ENCODE peak calls at places on chromosome 9, in seven cellular contexts. I is transverse colon, W is MM.1S, T is body of pancreas, Y is left ventricle myocardium inferior, K is pancreas, F is brain microvascular endothelial cell. D is an unnamed sample.

GRCh38 chr9:131744171-131744714 is 4.4 kb upstream of the RAPGEF1 start:
- DNase-seq in T (peak; percentile 89), Y (no peak), F (peak; percentile 40), W (no peak), I (no peak), K (peak; percentile 77), D (no peak)

GRCh38 chr9:13823021-13823420 is 490.9 kb downstream of the NFIB start:
- DNase-seq in W (no peak), Y (no peak), F (no peak), I (no peak), T (no peak), K (no peak), D (no peak)

GRCh38 chr9:114467910-114468309 is 37.4 kb downstream of the WHRN start:
- DNase-seq in I (no peak), Y (no peak), F (no peak), W (no peak), K (no peak), T (no peak), D (no peak)

GRCh38 chr9:5587024-5587423 is 41.9 kb upstream of the RIC1 start:
- DNase-seq in F (peak; percentile 78), I (no peak), Y (no peak), W (no peak), K (no peak), T (no peak), D (no peak)

GRCh38 chr9:120117081-120117480 is 462.9 kb downstream of the CDK5RAP2 start:
- DNase-seq in W (no peak), F (no peak), K (no peak), T (no peak), Y (no peak), I (no peak), D (no peak)

GRCh38 chr9:36306481-36307306 is 48.4 kb upstream of the GNE start:
- DNase-seq in F (no peak), I (peak; percentile 48), W (no peak), K (no peak), Y (no peak), T (no peak), D (no peak)

GRCh38 chr9:21505425-21506179 is 23.5 kb upstream of the IFNE start:
- DNase-seq in T (no peak), K (no peak), Y (no peak), W (no peak), F (no peak), I (no peak), D (no peak)

GRCh38 chr9:127788337-127789011 is 2.6 kb downstream of the CDK9 start:
- DNase-seq in W (peak; percentile 43), T (peak; percentile 94), F (no peak), K (peak; percentile 85), Y (no peak), I (no peak), D (peak; percentile 44)

GRCh38 chr9:134392900-134393299 is 66.6 kb downstream of the RXRA start:
- DNase-seq in Y (no peak), T (no peak), F (no peak), K (no peak), W (no peak), I (no peak), D (no peak)

GRCh38 chr9:132554755-132555154 is 27.7 kb upstream of the BARHL1 start:
- DNase-seq in K (no peak), W (no peak), I (no peak), T (no peak), Y (no peak), F (no peak), D (no peak)

DNA sequence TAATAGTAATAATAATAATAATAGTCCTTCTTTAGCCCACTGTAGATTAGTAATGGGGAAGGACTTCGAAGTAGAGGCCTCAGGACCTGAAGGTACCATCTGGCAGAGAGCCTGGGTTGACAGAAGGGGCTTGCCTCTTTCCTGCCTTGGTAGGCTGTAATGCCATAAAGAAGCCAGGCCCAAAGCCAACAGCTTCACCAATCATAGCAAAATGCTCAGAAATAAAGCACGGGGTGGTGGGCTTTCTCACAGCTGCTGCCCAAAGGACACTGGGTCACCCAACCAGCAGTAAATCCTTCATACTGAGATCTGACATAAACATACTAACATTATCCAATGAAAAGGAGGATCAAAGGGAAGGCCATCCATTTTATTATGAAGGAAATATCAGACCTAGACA is 70.7 kb downstream of the SUSD1 start:
- DNase-seq in K (no peak), W (no peak), I (no peak), F (no peak), T (no peak), Y (no peak), D (no peak)
- H3K36me3 ChIP-seq in K (no peaks in the 10 kb centered on the region), W (no peaks in the 10 kb centered on the region), I (no peaks in the 10 kb centered on the region), F (no peaks in the 10 kb centered on the region), T (no peaks in the 10 kb centered on the region), Y (peaks cover 6% of the 10 kb centered on the region), D (no peaks in the 10 kb centered on the region)

GRCh38 chr9:70559102-70559501 is 144.6 kb upstream of the KLF9 start:
- DNase-seq in F (no peak), I (no peak), K (no peak), Y (no peak), T (no peak), W (no peak), D (no peak)
- H3K36me3 ChIP-seq in F (no peaks in the 10 kb centered on the region), I (no peaks in the 10 kb centered on the region), K (no peaks in the 10 kb centered on the region), Y (no peaks in the 10 kb centered on the region), T (no peaks in the 10 kb centered on the region), W (no peaks in the 10 kb centered on the region), D (no peaks in the 10 kb centered on the region)

DNA sequence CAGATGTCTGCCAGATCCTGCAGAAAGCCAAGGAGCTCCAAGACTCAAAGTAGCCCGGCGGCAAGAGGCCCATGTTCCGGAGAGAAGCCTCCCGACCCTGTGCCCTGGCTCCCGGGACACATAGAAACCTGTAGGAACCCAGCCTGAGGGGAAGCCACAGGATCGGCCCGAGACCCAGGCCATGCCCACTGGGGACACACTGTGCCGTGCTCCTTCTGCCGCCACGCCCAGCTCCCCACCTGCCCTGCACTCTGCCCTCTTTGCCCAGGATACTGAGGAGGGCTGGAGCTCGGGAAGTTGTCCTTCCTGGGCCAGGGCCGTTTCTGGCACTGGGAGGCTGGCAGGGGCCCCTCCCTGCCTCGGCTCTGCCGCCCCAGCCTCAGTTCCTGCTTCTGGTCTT is 10.5 kb upstream of the ENDOG start:
- DNase-seq in F (no peak), Y (no peak), K (no peak), W (no peak), T (no peak), I (no peak), D (peak; percentile 37)
- H3K36me3 ChIP-seq in F (peaks cover 47% of the 10 kb centered on the region), Y (peaks cover 51% of the 10 kb centered on the region), K (peaks cover 31% of the 10 kb centered on the region), W (no peaks in the 10 kb centered on the region), T (peaks cover 20% of the 10 kb centered on the region), I (peaks cover 13% of the 10 kb centered on the region), D (peaks cover 13% of the 10 kb centered on the region)

GRCh38 chr9:135731454-135731853 is 29.5 kb downstream of the KCNT1 start:
- DNase-seq in W (no peak), T (no peak), Y (no peak), K (no peak), F (no peak), I (no peak), D (no peak)
- H3K36me3 ChIP-seq in W (no peaks in the 10 kb centered on the region), T (no peaks in the 10 kb centered on the region), Y (no peaks in the 10 kb centered on the region), K (no peaks in the 10 kb centered on the region), F (no peaks in the 10 kb centered on the region), I (no peaks in the 10 kb centered on the region), D (no peaks in the 10 kb centered on the region)

GRCh38 chr9:4170231-4170630 is 129.6 kb downstream of the GLIS3 start:
- DNase-seq in T (no peak), K (no peak), I (no peak), F (no peak), W (no peak), Y (no peak), D (no peak)
- H3K36me3 ChIP-seq in T (no peaks in the 10 kb centered on the region), K (no peaks in the 10 kb centered on the region), I (no peaks in the 10 kb centered on the region), F (no peaks in the 10 kb centered on the region), W (no peaks in the 10 kb centered on the region), Y (no peaks in the 10 kb centered on the region), D (no peaks in the 10 kb centered on the region)

GRCh38 chr9:97993000-97993399 is 9.9 kb downstream of the ANP32B start:
- DNase-seq in Y (no peak), T (no peak), K (no peak), W (no peak), F (no peak), I (no peak), D (no peak)
- H3K36me3 ChIP-seq in Y (peaks cover 22% of the 10 kb centered on the region), T (no peaks in the 10 kb centered on the region), K (no peaks in the 10 kb centered on the region), W (peaks cover 17% of the 10 kb centered on the region), F (peaks cover 10% of the 10 kb centered on the region), I (peaks cover 4% of the 10 kb centered on the region), D (no peaks in the 10 kb centered on the region)

GRCh38 chr9:33265211-33265885 is 499 bp downstream of the CHMP5 start:
- DNase-seq in T (no peak), K (no peak), Y (no peak), I (peak; percentile 20), F (no peak), W (no peak), D (peak; percentile 28)
- H3K36me3 ChIP-seq in T (peaks cover 16% of the 10 kb centered on the region), K (peaks cover 41% of the 10 kb centered on the region), Y (peaks cover 64% of the 10 kb centered on the region), I (peaks cover 39% of the 10 kb centered on the region), F (peaks cover 38% of the 10 kb centered on the region), W (peaks cover 15% of the 10 kb centered on the region), D (peaks cover 15% of the 10 kb centered on the region)

GRCh38 chr9:33950371-33950770 is 98.3 kb downstream of the UBAP2 start:
- DNase-seq in T (no peak), K (no peak), I (no peak), W (no peak), Y (no peak), F (no peak), D (no peak)

GRCh38 chr9:33942471-33943083 is 106.1 kb downstream of the UBAP2 start:
- DNase-seq in K (no peak), Y (no peak), F (peak; percentile 67), I (no peak), W (no peak), T (no peak), D (no peak)

GRCh38 chr9:33943389-33943788 is 105.3 kb downstream of the UBAP2 start:
- DNase-seq in K (no peak), W (no peak), Y (no peak), I (no peak), F (no peak), T (no peak), D (no peak)

GRCh38 chr9:33952066-33952465 is 96.6 kb downstream of the UBAP2 start:
- DNase-seq in T (no peak), W (no peak), Y (no peak), K (no peak), F (no peak), I (no peak), D (no peak)

GRCh38 chr9:33946779-33947535 is 101.7 kb downstream of the UBAP2 start:
- DNase-seq in W (no peak), I (no peak), K (no peak), F (peak; percentile 91), Y (no peak), T (no peak), D (no peak)
- H3K36me3 ChIP-seq in W (peaks cover 14% of the 10 kb centered on the region), I (peaks cover 20% of the 10 kb centered on the region), K (peaks cover 24% of the 10 kb centered on the region), F (peaks cover 20% of the 10 kb centered on the region), Y (peaks cover 48% of the 10 kb centered on the region), T (peaks cover 9% of the 10 kb centered on the region), D (peaks cover 12% of the 10 kb centered on the region)